ENCODE peak calls at places on chromosomes 16 and 17, in five cellular contexts. F is endodermal cell, N is IMR-90, R is PC-3, M is HCT116. A is an unnamed sample.
A peak's percentile ranks its signal among the peaks of the same experiment; 100 is the strongest.

GRCh38 chr16:8528471-8528870 is 61.8 kb downstream of the TMEM114 start:
- DNase-seq in F (no peak), N (no peak), R (no peak), M (no peak), A (no peak)

GRCh38 chr17:66087073-66087472 is 104.9 kb downstream of the CEP112 start:
- DNase-seq in F (no peak), N (peak; percentile 21), R (no peak), M (no peak), A (peak; percentile 57)

GRCh38 chr16:26666486-26666885 is 400.2 kb upstream of the C16orf82 start:
- DNase-seq in F (no peak), N (no peak), R (no peak), M (no peak), A (no peak)

GRCh38 chr17:1179635-1180433 is at the start of gene ABR:
- DNase-seq in F (peak; percentile 91), N (peak; percentile 26), R (no peak), M (no peak), A (peak; percentile 84)

GRCh38 chr16:81486555-81487061 is 42.0 kb downstream of the CMIP start:
- DNase-seq in F (no peak), N (peak; percentile 28), R (no peak), M (no peak), A (peak; percentile 64)

GRCh38 chr16:71626018-71626857 is at the start of gene MARVELD3:
- DNase-seq in F (peak; percentile 97), N (no peak), R (peak; percentile 81), M (peak; percentile 76), A (peak; percentile 16)

GRCh38 chr17:27244481-27245223 is 49.3 kb upstream of the WSB1 start:
- DNase-seq in F (peak; percentile 83), N (peak; percentile 96), R (peak; percentile 68), M (no peak), A (peak; percentile 97)

GRCh38 chr16:10575506-10576130 is 4.8 kb downstream of the EMP2 start:
- DNase-seq in F (no peak), N (no peak), R (no peak), M (no peak), A (peak; percentile 45)

GRCh38 chr16:49491736-49492089 is 118.1 kb downstream of the C16orf78 start:
- DNase-seq in F (peak; percentile 90), N (no peak), R (peak; percentile 20), M (peak; percentile 15), A (no peak)

GRCh38 chr16:83098536-83098935 is 471.8 kb downstream of the CDH13 start:
- DNase-seq in F (no peak), N (no peak), R (no peak), M (no peak), A (no peak)

GRCh38 chr16:86668136-86668535 is 89.8 kb downstream of the FOXL1 start:
- DNase-seq in F (peak; percentile 71), N (peak; percentile 77), R (peak; percentile 11), M (peak; percentile 71), A (peak; percentile 54)

GRCh38 chr16:83215417-83216001 is 588.7 kb downstream of the CDH13 start:
- DNase-seq in F (peak; percentile 97), N (peak; percentile 44), R (peak; percentile 62), M (peak; percentile 21), A (peak; percentile 21)

GRCh38 chr17:10775740-10776333 is 28.1 kb downstream of the TMEM238L start:
- DNase-seq in F (no peak), N (no peak), R (no peak), M (no peak), A (no peak)

GRCh38 chr17:77425791-77426641 is 285.2 kb downstream of the SEC14L1 start:
- DNase-seq in F (peak; percentile 93), N (peak; percentile 87), R (peak; percentile 72), M (no peak), A (no peak)

GRCh38 chr17:74244543-74244942 is 29.5 kb upstream of the DNAI2 start:
- DNase-seq in F (no peak), N (no peak), R (no peak), M (no peak), A (no peak)

GRCh38 chr17:55215711-55216110 is 49.0 kb upstream of the HLF start:
- DNase-seq in F (no peak), N (no peak), R (no peak), M (no peak), A (no peak)

GRCh38 chr17:68498479-68499326 is 13.5 kb upstream of the PRKAR1A start:
- DNase-seq in F (no peak), N (no peak), R (no peak), M (no peak), A (no peak)

GRCh38 chr17:9517396-9517795 is 58.2 kb downstream of the STX8 start:
- DNase-seq in F (no peak), N (no peak), R (no peak), M (no peak), A (no peak)

GRCh38 chr16:19876501-19877059 is 8.1 kb downstream of the GPRC5B start:
- DNase-seq in F (peak; percentile 63), N (no peak), R (no peak), M (no peak), A (no peak)

GRCh38 chr16:49492090-49492801 is 118.6 kb downstream of the C16orf78 start:
- DNase-seq in F (peak; percentile 92), N (no peak), R (peak; percentile 6), M (no peak), A (peak; percentile 54)

GRCh38 chr16:86122681-86123342 is 223.8 kb downstream of the IRF8 start:
- DNase-seq in F (peak; percentile 59), N (no peak), R (no peak), M (no peak), A (no peak)

GRCh38 chr16:54817940-54818574 is 112.6 kb upstream of the IRX5 start:
- DNase-seq in F (peak; percentile 65), N (no peak), R (no peak), M (no peak), A (no peak)

GRCh38 chr16:56669005-56669839 is at the start of gene MT1H:
- DNase-seq in F (peak; percentile 68), N (no peak), R (no peak), M (no peak), A (no peak)

GRCh38 chr17:37791434-37791833 is 46.6 kb upstream of the HNF1B start:
- DNase-seq in F (peak; percentile 70), N (peak; percentile 51), R (peak; percentile 24), M (no peak), A (no peak)

GRCh38 chr16:28981517-28981916 is 3.3 kb upstream of the LAT start:
- DNase-seq in F (peak; percentile 88), N (no peak), R (peak; percentile 58), M (no peak), A (no peak)

GRCh38 chr17:18025596-18026407 is 13.2 kb downstream of the ATPAF2 start:
- DNase-seq in F (no peak), N (peak; percentile 59), R (peak; percentile 68), M (no peak), A (no peak)

GRCh38 chr17:35073991-35074627 is 10.6 kb upstream of the RFFL start:
- DNase-seq in F (no peak), N (no peak), R (peak; percentile 41), M (no peak), A (no peak)

GRCh38 chr17:44919885-44920564 is 4.7 kb upstream of the GFAP start:
- DNase-seq in F (peak; percentile 97), N (peak; percentile 80), R (peak; percentile 93), M (peak; percentile 65), A (peak; percentile 90)

GRCh38 chr17:2928294-2928890 is 132.2 kb downstream of the RAP1GAP2 start:
- DNase-seq in F (peak; percentile 47), N (no peak), R (no peak), M (no peak), A (no peak)

GRCh38 chr17:6346387-6346786 is 88.5 kb downstream of the AIPL1 start:
- DNase-seq in F (no peak), N (no peak), R (no peak), M (no peak), A (no peak)

GRCh38 chr17:76145231-76146052 is 4.4 kb upstream of the FOXJ1 start:
- DNase-seq in F (peak; percentile 74), N (no peak), R (no peak), M (no peak), A (no peak)

GRCh38 chr17:74345433-74346241 is 16.0 kb downstream of the BTBD17 start:
- DNase-seq in F (no peak), N (no peak), R (peak; percentile 48), M (no peak), A (no peak)

GRCh38 chr17:16906670-16907069 is 65.2 kb downstream of the TNFRSF13B start:
- DNase-seq in F (no peak), N (peak; percentile 19), R (peak; percentile 27), M (no peak), A (peak; percentile 32)

GRCh38 chr16:85750021-85750826 is 672 bp downstream of the C16orf74 start:
- DNase-seq in F (peak; percentile 81), N (peak; percentile 46), R (peak; percentile 54), M (no peak), A (peak; percentile 59)

GRCh38 chr16:69089091-69089912 is 16.2 kb upstream of the HAS3 start:
- DNase-seq in F (peak; percentile 81), N (peak; percentile 53), R (no peak), M (no peak), A (no peak)

GRCh38 chr17:21288581-21289017 is 4.1 kb downstream of the MAP2K3 start:
- DNase-seq in F (no peak), N (no peak), R (peak; percentile 31), M (no peak), A (no peak)
- H3K4me1 ChIP-seq in F (peaks cover 13% of the 10 kb centered on the region), N (peaks cover 38% of the 10 kb centered on the region), R (peaks cover 40% of the 10 kb centered on the region), M (peaks cover 44% of the 10 kb centered on the region), A (peaks cover 42% of the 10 kb centered on the region)

GRCh38 chr16:30155188-30155587 is 28.2 kb upstream of the CORO1A start:
- DNase-seq in F (no peak), N (no peak), R (no peak), M (no peak), A (no peak)

GRCh38 chr16:30151091-30151490 is 28.1 kb upstream of the MAPK3 start:
- DNase-seq in F (no peak), N (no peak), R (no peak), M (no peak), A (no peak)

GRCh38 chr16:30149250-30149885 is 26.3 kb upstream of the MAPK3 start:
- DNase-seq in F (no peak), N (no peak), R (no peak), M (no peak), A (no peak)

GRCh38 chr16:30148101-30148500 is 25.1 kb upstream of the MAPK3 start:
- DNase-seq in F (no peak), N (no peak), R (no peak), M (no peak), A (no peak)

DNA sequence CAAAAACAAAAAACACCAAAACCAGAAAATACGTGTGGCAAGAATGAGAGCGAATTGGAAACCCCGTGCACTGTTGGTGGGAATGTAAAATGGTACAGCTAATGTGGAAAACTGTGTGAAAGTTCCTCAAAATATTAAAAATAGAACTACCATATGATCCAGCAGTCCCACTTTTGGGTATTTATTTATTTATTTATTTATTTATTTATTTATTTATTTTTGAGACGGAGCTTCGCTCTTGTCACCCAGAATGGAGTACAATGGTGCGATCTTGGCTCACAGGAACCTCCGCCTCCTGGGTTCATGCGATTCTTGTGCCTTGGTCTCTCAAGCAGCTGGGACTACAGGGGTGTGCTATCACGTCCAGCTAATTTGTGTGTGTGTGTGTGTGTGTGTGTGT is 29.5 kb upstream of the MAPK3 start:
- DNase-seq in F (no peak), N (no peak), R (no peak), M (no peak), A (no peak)
- H3K9ac ChIP-seq in F (no peak overlapping the region), N (no peak overlapping the region), R (no peak overlapping the region), M (no peak overlapping the region), A (no peak overlapping the region)

GRCh38 chr16:84680843-84681629 is 18.8 kb upstream of the USP10 start:
- DNase-seq in F (no peak), N (no peak), R (no peak), M (no peak), A (no peak)
- H3K4me1 ChIP-seq in F (peaks cover 8% of the 10 kb centered on the region), N (peaks cover 7% of the 10 kb centered on the region), R (no peaks in the 10 kb centered on the region), M (no peaks in the 10 kb centered on the region), A (no peaks in the 10 kb centered on the region)

GRCh38 chr17:82753201-82753464 is 1.3 kb downstream of the TBCD start:
- DNase-seq in F (peak; percentile 66), N (no peak), R (no peak), M (no peak), A (no peak)
- H3K9ac ChIP-seq in F (peak overlapping the region; percentile 62), N (peak overlapping the region; percentile 43), R (peak overlapping the region; percentile 85), M (peak overlapping the region; percentile 86), A (peak overlapping the region; percentile 87)

A was measured in adipocyte.